ENCODE peak calls at places on chromosomes 12 and 14, in four cellular contexts. One of them, this sample, is unnamed.

GRCh38 chr12:130266751-130267150 is 70.9 kb upstream of the PIWIL1 start:
- DNase-seq in H1: peak
- DNase-seq in H9: peak
- DNase-seq in IMR-90: no peak
- DNase-seq in this sample: no peak

GRCh38 chr14:50139192-50139591 is 22.8 kb upstream of the VCPKMT start:
- DNase-seq in H1: no peak
- DNase-seq in H9: no peak
- DNase-seq in IMR-90: no peak
- DNase-seq in this sample: no peak

GRCh38 chr12:7966558-7966957 is 30.6 kb upstream of the SLC2A3 start:
- DNase-seq in H1: no peak
- DNase-seq in H9: no peak
- DNase-seq in IMR-90: no peak
- DNase-seq in this sample: peak

GRCh38 chr12:68482014-68482413 is 128.7 kb upstream of the RAP1B start:
- DNase-seq in H1: no peak
- DNase-seq in H9: no peak
- DNase-seq in IMR-90: no peak
- DNase-seq in this sample: no peak

GRCh38 chr14:80536456-80536855 is 325.2 kb upstream of the DIO2 start:
- DNase-seq in H1: no peak
- DNase-seq in H9: no peak
- DNase-seq in IMR-90: peak
- DNase-seq in this sample: no peak

GRCh38 chr12:40444174-40444573 is 219.4 kb downstream of the LRRK2 start:
- DNase-seq in H1: no peak
- DNase-seq in H9: no peak
- DNase-seq in IMR-90: no peak
- DNase-seq in this sample: no peak

GRCh38 chr12:111126331-111126730 is 206.0 kb upstream of the MYL2 start:
- DNase-seq in H1: no peak
- DNase-seq in H9: no peak
- DNase-seq in IMR-90: no peak
- DNase-seq in this sample: no peak

GRCh38 chr12:103774977-103775560 is 66.0 kb downstream of the NT5DC3 start:
- DNase-seq in H1: no peak
- DNase-seq in H9: no peak
- DNase-seq in IMR-90: no peak
- DNase-seq in this sample: no peak

GRCh38 chr12:39846971-39847661 is 227.5 kb upstream of the ABCD2 start:
- DNase-seq in H1: no peak
- DNase-seq in H9: no peak
- DNase-seq in IMR-90: peak
- DNase-seq in this sample: peak

GRCh38 chr12:52151859-52152783 is 39.7 kb downstream of the KRT80 start:
- DNase-seq in H1: peak
- DNase-seq in H9: peak
- DNase-seq in IMR-90: peak
- DNase-seq in this sample: peak

GRCh38 chr14:31059152-31059924 is 33.2 kb upstream of the STRN3 start:
- DNase-seq in H1: no peak
- DNase-seq in H9: no peak
- DNase-seq in IMR-90: peak
- DNase-seq in this sample: peak

GRCh38 chr12:86193931-86194330 is 62.3 kb downstream of the MGAT4C start:
- DNase-seq in H1: no peak
- DNase-seq in H9: no peak
- DNase-seq in IMR-90: peak
- DNase-seq in this sample: no peak

GRCh38 chr14:69896972-69897371 is 17.8 kb downstream of the SMOC1 start:
- DNase-seq in H1: no peak
- DNase-seq in H9: no peak
- DNase-seq in IMR-90: no peak
- DNase-seq in this sample: no peak

GRCh38 chr12:111384596-111384995 is 15.7 kb upstream of the PHETA1 start:
- DNase-seq in H1: no peak
- DNase-seq in H9: no peak
- DNase-seq in IMR-90: no peak
- DNase-seq in this sample: no peak

GRCh38 chr12:17357396-17357795 is 732.6 kb downstream of the RERGL start:
- DNase-seq in H1: no peak
- DNase-seq in H9: no peak
- DNase-seq in IMR-90: no peak
- DNase-seq in this sample: no peak

GRCh38 chr12:114313910-114314309 is 92.0 kb downstream of the TBX5 start:
- DNase-seq in H1: no peak
- DNase-seq in H9: no peak
- DNase-seq in IMR-90: no peak
- DNase-seq in this sample: no peak

GRCh38 chr12:121468451-121468850 is 68.5 kb downstream of the RNF34 start:
- DNase-seq in H1: no peak
- DNase-seq in H9: no peak
- DNase-seq in IMR-90: peak
- DNase-seq in this sample: no peak

GRCh38 chr12:107515446-107515958 is 170.1 kb upstream of the PWP1 start:
- DNase-seq in H1: no peak
- DNase-seq in H9: peak
- DNase-seq in IMR-90: peak
- DNase-seq in this sample: peak

GRCh38 chr14:29390046-29390841 is 537.4 kb downstream of the PRKD1 start:
- DNase-seq in H1: no peak
- DNase-seq in H9: no peak
- DNase-seq in IMR-90: no peak
- DNase-seq in this sample: no peak

GRCh38 chr12:9692909-9693308 is 23.4 kb downstream of the CLEC2D start:
- DNase-seq in H1: no peak
- DNase-seq in H9: no peak
- DNase-seq in IMR-90: no peak
- DNase-seq in this sample: no peak

GRCh38 chr12:123712780-123713319 is 697 bp downstream of the ATP6V0A2 start:
- DNase-seq in H1: no peak
- DNase-seq in H9: no peak
- DNase-seq in IMR-90: no peak
- DNase-seq in this sample: no peak

GRCh38 chr12:121799842-121800693 is 3.7 kb upstream of the SETD1B start:
- DNase-seq in H1: no peak
- DNase-seq in H9: peak
- DNase-seq in IMR-90: peak
- DNase-seq in this sample: peak

GRCh38 chr14:75917322-75918251 is 64.2 kb downstream of the TGFB3 start:
- DNase-seq in H1: no peak
- DNase-seq in H9: peak
- DNase-seq in IMR-90: no peak
- DNase-seq in this sample: no peak

DNA sequence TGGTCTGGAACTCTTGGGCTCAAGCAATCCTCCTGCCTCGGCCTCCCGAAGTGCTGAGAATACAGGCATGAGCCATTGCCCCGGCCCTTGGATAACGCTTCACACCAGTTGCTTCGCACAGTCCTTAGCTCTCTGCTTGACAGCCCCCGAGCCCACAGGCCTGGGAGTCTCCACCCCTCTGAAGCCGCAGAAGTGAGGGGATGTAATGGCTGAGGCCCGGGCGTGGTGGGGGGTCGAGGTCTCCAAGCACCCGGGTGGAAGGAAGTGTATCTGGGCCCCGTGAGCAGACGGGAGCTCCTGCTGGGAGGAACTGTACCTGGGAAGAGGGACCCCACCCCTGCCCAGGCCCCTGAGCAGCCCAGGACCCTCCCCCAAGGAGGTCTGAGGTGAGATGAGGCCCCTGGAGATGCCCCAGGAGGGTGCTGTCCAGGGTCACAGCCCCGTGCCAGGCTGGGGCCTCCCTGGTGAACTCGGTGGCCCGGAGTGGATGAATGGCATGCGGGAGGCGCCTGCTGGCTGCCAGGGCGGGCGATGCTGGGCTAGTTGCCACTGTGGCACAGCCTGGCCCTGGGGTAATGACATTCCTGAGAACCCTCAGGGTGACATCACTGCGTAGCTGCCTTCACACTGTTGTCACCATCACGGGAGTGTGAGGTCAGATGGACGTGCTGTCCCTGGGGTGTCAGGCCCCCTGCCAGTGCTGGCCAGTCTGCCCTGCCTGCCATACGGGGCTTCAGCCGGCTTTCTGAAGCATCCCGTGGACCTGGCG is 48.9 kb downstream of the KIF26A start:
- DNase-seq in H1: no peak
- DNase-seq in H9: no peak
- DNase-seq in IMR-90: no peak
- DNase-seq in this sample: no peak
- H2AK5ac ChIP-seq in H1: no peak
- H2AK5ac ChIP-seq in H9: no peak
- H2AK5ac ChIP-seq in IMR-90: no peak
- H2AK5ac ChIP-seq in this sample: no peak

GRCh38 chr12:78236264-78236663 is 405.6 kb downstream of the NAV3 start:
- DNase-seq in H1: no peak
- DNase-seq in H9: no peak
- DNase-seq in IMR-90: peak
- DNase-seq in this sample: peak
- H3K9ac ChIP-seq in H1: no peak
- H3K9ac ChIP-seq in H9: no peak
- H3K9ac ChIP-seq in IMR-90: no peak
- H3K9ac ChIP-seq in this sample: no peak

GRCh38 chr12:18895946-18896345 is 158.0 kb downstream of the CAPZA3 start:
- DNase-seq in H1: peak
- DNase-seq in H9: peak
- DNase-seq in IMR-90: no peak
- DNase-seq in this sample: no peak
- H3K14ac ChIP-seq in H1: no peak
- H3K14ac ChIP-seq in H9: peak
- H3K14ac ChIP-seq in IMR-90: no peak
- H3K14ac ChIP-seq in this sample: peak

GRCh38 chr12:14259481-14260010 is 105.9 kb upstream of the ATF7IP start:
- DNase-seq in H1: no peak
- DNase-seq in H9: no peak
- DNase-seq in IMR-90: no peak
- DNase-seq in this sample: no peak
- H2AK5ac ChIP-seq in H1: peak
- H2AK5ac ChIP-seq in H9: no peak
- H2AK5ac ChIP-seq in IMR-90: peak
- H2AK5ac ChIP-seq in this sample: peak

GRCh38 chr14:33509927-33510535 is 440.8 kb downstream of the EGLN3 start:
- DNase-seq in H1: no peak
- DNase-seq in H9: no peak
- DNase-seq in IMR-90: no peak
- DNase-seq in this sample: no peak
- H3K9ac ChIP-seq in H1: no peak
- H3K9ac ChIP-seq in H9: no peak
- H3K9ac ChIP-seq in IMR-90: no peak
- H3K9ac ChIP-seq in this sample: no peak

This sample was measured in trophoblast cell.